ENCODE peak calls at places on chromosomes 11 and 22, in nine cellular contexts. Y is GM12878, D is sigmoid colon, H is tibial nerve, C is K562, B is HepG2, S is ovary, M is stomach, T is suprapubic skin. X is an unnamed sample.
A peak's percentile ranks its signal among the peaks of the same experiment; 100 is the strongest.

GRCh38 chr22:17120711-17121234 is 387 bp downstream of the TMEM121B start:
- DNase-seq in D (no peak), M (no peak), H (no peak), B (no peak), T (no peak), S (no peak), Y (no peak), C (peak; percentile 40), X (no peak)

GRCh38 chr22:18056161-18056666 is 21.6 kb upstream of the PEX26 start:
- DNase-seq in H (no peak), C (no peak), M (no peak), Y (no peak), D (no peak), B (peak; percentile 77), T (no peak), S (no peak), X (peak; percentile 57)

GRCh38 chr11:104967493-104968364 is 645 bp downstream of the CASP4 start:
- DNase-seq in T (no peak), H (no peak), B (no peak), C (no peak), S (no peak), D (no peak), Y (no peak), M (no peak), X (no peak)

GRCh38 chr11:122422707-122423106 is 232.8 kb upstream of the UBASH3B start:
- DNase-seq in D (no peak), M (no peak), Y (no peak), S (no peak), T (no peak), C (no peak), B (no peak), H (no peak), X (no peak)

GRCh38 chr22:17303840-17304779 is 65.2 kb upstream of the CECR2 start:
- DNase-seq in D (no peak), C (no peak), S (no peak), T (no peak), B (no peak), H (no peak), Y (peak; percentile 77), M (peak; percentile 21), X (peak; percentile 21)

GRCh38 chr11:41431784-41432183 is 27.7 kb downstream of the LRRC4C start:
- DNase-seq in H (no peak), B (peak; percentile 16), D (no peak), C (peak; percentile 16), Y (no peak), M (no peak), S (no peak), T (no peak), X (no peak)

GRCh38 chr11:118511576-118511975 is 15.7 kb upstream of the TTC36 start:
- DNase-seq in T (no peak), S (no peak), M (no peak), C (no peak), H (no peak), B (no peak), Y (no peak), D (no peak), X (no peak)

GRCh38 chr11:72932132-72932570 is 117.9 kb downstream of the ATG16L2 start:
- DNase-seq in D (no peak), B (no peak), M (no peak), S (no peak), Y (no peak), H (no peak), C (no peak), T (no peak), X (no peak)

GRCh38 chr11:115920087-115920461 is 415.9 kb upstream of the CADM1 start:
- DNase-seq in Y (no peak), M (no peak), C (no peak), D (no peak), H (no peak), T (no peak), B (no peak), S (no peak), X (no peak)

GRCh38 chr11:87366346-87366745 is 328.6 kb downstream of the TMEM135 start:
- DNase-seq in C (no peak), S (no peak), H (no peak), Y (no peak), T (no peak), B (no peak), D (no peak), M (no peak), X (no peak)

GRCh38 chr11:69558519-69558941 is 77.1 kb downstream of the LINC01488 start:
- DNase-seq in C (no peak), Y (no peak), H (no peak), B (no peak), T (peak; percentile 8), S (no peak), D (no peak), M (no peak), X (no peak)

GRCh38 chr22:38656256-38657148 is at the start of the genes CBY1 and FAM227A:
- DNase-seq in B (peak; percentile 78), T (peak; percentile 94), Y (peak; percentile 41), M (peak; percentile 92), S (peak; percentile 91), C (peak; percentile 97), H (peak; percentile 77), D (peak; percentile 92), X (peak; percentile 89)
- TF ChIP-seq POLR2A in B (peak; percentile 77), T (no peak), Y (peak; percentile 80), M (no peak), S (peak; percentile 49), C (peak; percentile 62), H (peak; percentile 6), D (peak; percentile 31), X (peak; percentile 77)

GRCh38 chr11:96205460-96205809 is 137.6 kb downstream of the MAML2 start:
- DNase-seq in M (no peak), B (no peak), T (no peak), D (no peak), H (no peak), C (no peak), Y (no peak), S (no peak), X (no peak)

GRCh38 chr11:96207459-96208449 is 135.2 kb downstream of the MAML2 start:
- DNase-seq in M (no peak), S (no peak), T (no peak), C (no peak), D (no peak), Y (no peak), B (peak; percentile 84), H (no peak), X (peak; percentile 52)

GRCh38 chr11:96204721-96205459 is 138.1 kb downstream of the MAML2 start:
- DNase-seq in S (no peak), B (no peak), T (no peak), Y (no peak), M (no peak), D (no peak), C (no peak), H (no peak), X (no peak)

GRCh38 chr11:96203567-96204365 is 139.2 kb downstream of the MAML2 start:
- DNase-seq in T (no peak), M (no peak), B (no peak), C (no peak), D (no peak), H (no peak), Y (no peak), S (no peak), X (no peak)

DNA sequence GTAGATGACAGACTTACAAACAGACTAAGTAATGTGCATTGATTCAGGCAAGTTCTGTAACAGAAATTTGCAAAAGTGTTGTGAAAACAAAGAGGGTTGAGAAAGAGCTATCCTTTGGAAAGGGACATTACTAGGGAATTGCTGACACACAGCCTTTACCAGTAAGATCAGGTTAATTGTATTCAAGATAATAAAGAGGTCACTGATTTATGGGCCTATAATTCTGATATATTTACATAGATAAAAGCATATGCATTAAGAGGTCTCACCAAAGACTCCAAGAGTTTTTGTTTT is 138.7 kb downstream of the MAML2 start:
- DNase-seq in C (no peak), S (no peak), D (no peak), B (no peak), M (no peak), Y (no peak), H (no peak), T (no peak), X (no peak)
- H3K27me3 ChIP-seq in C (no peaks in the 10 kb centered on the region), S (no peaks in the 10 kb centered on the region), D (no peaks in the 10 kb centered on the region), B (no peaks in the 10 kb centered on the region), M (no peaks in the 10 kb centered on the region), Y (no peaks in the 10 kb centered on the region), H (no peaks in the 10 kb centered on the region), T (no peaks in the 10 kb centered on the region), X (no peaks in the 10 kb centered on the region)

GRCh38 chr22:36608987-36609386 is 80.0 kb upstream of the EIF3D start:
- DNase-seq in Y (no peak), D (peak; percentile 35), H (no peak), M (no peak), B (no peak), T (no peak), S (no peak), C (no peak), X (no peak)

GRCh38 chr22:36610056-36610455 is 81.1 kb upstream of the EIF3D start:
- DNase-seq in H (no peak), Y (no peak), C (no peak), T (no peak), S (no peak), B (no peak), M (no peak), D (no peak), X (no peak)

GRCh38 chr22:36610567-36610966 is 81.6 kb upstream of the EIF3D start:
- DNase-seq in Y (no peak), B (no peak), T (no peak), D (no peak), H (no peak), M (no peak), C (no peak), S (no peak), X (no peak)

GRCh38 chr22:36612458-36612857 is 83.5 kb upstream of the EIF3D start:
- DNase-seq in S (no peak), T (no peak), M (no peak), D (no peak), C (no peak), Y (no peak), B (no peak), H (no peak), X (no peak)

DNA sequence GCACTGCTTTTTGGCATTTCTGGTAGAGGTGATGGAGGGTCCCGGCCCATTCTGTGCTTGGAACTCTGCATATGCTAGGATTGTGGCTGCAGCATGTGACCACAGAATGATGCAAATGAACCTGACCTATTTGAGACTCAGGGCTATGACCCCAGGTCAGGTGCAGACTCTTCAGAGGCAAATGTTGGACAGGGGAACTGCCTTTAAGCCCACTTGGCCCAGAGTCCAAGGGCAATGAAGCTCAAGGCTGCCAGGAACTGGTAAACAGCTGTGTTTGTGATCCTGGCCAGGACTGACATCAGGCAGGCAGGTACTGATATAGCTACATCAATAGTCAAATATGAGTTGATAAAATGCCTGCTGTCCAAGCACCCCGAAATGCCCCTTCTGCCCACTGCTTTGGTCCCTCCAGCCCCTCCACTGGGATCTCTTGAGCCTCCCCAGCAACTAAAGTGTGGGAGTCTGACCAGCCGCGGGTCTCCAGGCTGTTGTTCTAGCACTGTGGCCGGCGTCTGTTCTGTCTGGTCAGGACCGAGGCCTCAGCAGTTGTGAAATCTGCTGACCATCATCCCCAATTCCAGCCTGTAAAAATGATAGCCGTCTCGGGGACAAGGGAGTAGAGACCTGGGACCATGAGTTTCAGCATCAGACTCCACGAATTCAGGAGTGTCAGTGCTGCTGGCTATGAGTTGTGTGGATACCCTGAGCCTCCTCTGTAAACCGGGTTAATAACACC is 82.4 kb upstream of the EIF3D start:
- DNase-seq in C (no peak), D (no peak), H (no peak), B (no peak), Y (no peak), S (no peak), T (no peak), M (no peak), X (no peak)
- TF ChIP-seq EP300 in C (no peak), D (no peak), H (no peak), B (no peak), Y (no peak), S (no peak), T (no peak), M (no peak), X (no peak)

GRCh38 chr11:75563501-75563977 is 1.5 kb downstream of the SERPINH1 start:
- DNase-seq in T (no peak), S (no peak), B (no peak), C (no peak), D (no peak), H (no peak), Y (no peak), M (no peak), X (no peak)
- TF ChIP-seq POLR2A in T (no peak), S (no peak), B (no peak), C (no peak), D (no peak), H (no peak), Y (no peak), M (no peak), X (no peak)

X was measured in transverse colon.